ENCODE peak calls at places on chromosomes 13 and 19, in ten cellular contexts. W, M, A, Z, H, O, S, K, N and Y are unnamed samples.

GRCh38 chr13:39616087-39616694 is 13.2 kb upstream of the LHFPL6 start:
- DNase-seq in W (peak), M (no peak), A (peak), Z (peak), H (peak), O (no peak), S (peak), K (peak), N (peak), Y (peak)

GRCh38 chr13:47508518-47509228 is 492.4 kb downstream of the SUCLA2 start:
- DNase-seq in W (no peak), M (no peak), A (no peak), Z (no peak), H (no peak), O (no peak), S (no peak), K (no peak), N (no peak), Y (no peak)

GRCh38 chr19:19482785-19483625 is 32.3 kb downstream of the TSSK6 start:
- DNase-seq in W (no peak), M (no peak), A (no peak), Z (no peak), H (peak), O (no peak), S (no peak), K (no peak), N (no peak), Y (no peak)

GRCh38 chr13:52650731-52651130 is 1.9 kb upstream of the SUGT1 start:
- DNase-seq in W (no peak), M (no peak), A (no peak), Z (no peak), H (no peak), O (no peak), S (peak), K (no peak), N (no peak), Y (no peak)

GRCh38 chr19:10908380-10908960 is 20.0 kb downstream of the YIPF2 start:
- DNase-seq in W (no peak), M (no peak), A (no peak), Z (no peak), H (no peak), O (no peak), S (no peak), K (no peak), N (no peak), Y (no peak)

GRCh38 chr19:4447327-4448146 is 10.1 kb downstream of the UBXN6 start:
- DNase-seq in W (no peak), M (no peak), A (no peak), Z (no peak), H (no peak), O (no peak), S (no peak), K (no peak), N (no peak), Y (no peak)

GRCh38 chr19:2478756-2479555 is 3.0 kb downstream of the GADD45B start:
- DNase-seq in W (peak), M (peak), A (no peak), Z (peak), H (peak), O (no peak), S (peak), K (peak), N (peak), Y (peak)

GRCh38 chr13:49248433-49249002 is 793 bp downstream of the CDADC1 start:
- DNase-seq in W (no peak), M (no peak), A (peak), Z (no peak), H (peak), O (no peak), S (peak), K (no peak), N (peak), Y (no peak)

GRCh38 chr13:46392967-46393366 is 5.9 kb upstream of the RUBCNL start:
- DNase-seq in W (no peak), M (no peak), A (no peak), Z (no peak), H (no peak), O (no peak), S (no peak), K (no peak), N (no peak), Y (no peak)

GRCh38 chr19:49887037-49887652 is 9.5 kb downstream of the IL4I1 start:
- DNase-seq in W (no peak), M (no peak), A (no peak), Z (no peak), H (no peak), O (no peak), S (no peak), K (no peak), N (no peak), Y (no peak)

GRCh38 chr19:28744943-28745342 is 468.0 kb downstream of the UQCRFS1 start:
- DNase-seq in W (no peak), M (no peak), A (no peak), Z (no peak), H (no peak), O (no peak), S (no peak), K (no peak), N (no peak), Y (no peak)

GRCh38 chr13:50650936-50651638 is 192.4 kb downstream of the DLEU7 start:
- DNase-seq in W (no peak), M (no peak), A (no peak), Z (no peak), H (peak), O (no peak), S (peak), K (no peak), N (no peak), Y (no peak)

GRCh38 chr19:42412223-42412622 is 15.0 kb downstream of the LIPE start:
- DNase-seq in W (no peak), M (no peak), A (no peak), Z (peak), H (no peak), O (no peak), S (no peak), K (peak), N (no peak), Y (no peak)

GRCh38 chr13:33274264-33274663 is 11.3 kb downstream of the STARD13 start:
- DNase-seq in W (no peak), M (no peak), A (no peak), Z (no peak), H (no peak), O (no peak), S (no peak), K (no peak), N (no peak), Y (no peak)

GRCh38 chr13:83449666-83450395 is 432.4 kb downstream of the SLITRK1 start:
- DNase-seq in W (no peak), M (no peak), A (peak), Z (no peak), H (peak), O (no peak), S (no peak), K (peak), N (no peak), Y (no peak)

GRCh38 chr19:42048992-42049391 is 21.0 kb downstream of the GRIK5 start:
- DNase-seq in W (no peak), M (no peak), A (no peak), Z (peak), H (no peak), O (no peak), S (no peak), K (no peak), N (no peak), Y (no peak)

GRCh38 chr19:7494416-7495098 is 5.7 kb upstream of the PEX11G start:
- DNase-seq in W (peak), M (no peak), A (no peak), Z (no peak), H (no peak), O (no peak), S (no peak), K (no peak), N (no peak), Y (peak)

GRCh38 chr13:67230243-67230773 is at the start of gene PCDH9:
- DNase-seq in W (peak), M (peak), A (peak), Z (peak), H (peak), O (peak), S (peak), K (peak), N (peak), Y (peak)
- TF ChIP-seq POLR2A in W (peak), M (peak), A (peak), Z (peak), H (peak), O (peak), S (no peak), K (peak), N (peak), Y (peak)

GRCh38 chr13:74450525-74450845 is 316.3 kb upstream of the KLF12 start:
- DNase-seq in W (no peak), M (no peak), A (no peak), Z (no peak), H (no peak), O (no peak), S (no peak), K (no peak), N (no peak), Y (no peak)
- TF ChIP-seq POLR2A in W (no peak), M (no peak), A (no peak), Z (no peak), H (no peak), O (no peak), S (no peak), K (no peak), N (no peak), Y (no peak)

DNA sequence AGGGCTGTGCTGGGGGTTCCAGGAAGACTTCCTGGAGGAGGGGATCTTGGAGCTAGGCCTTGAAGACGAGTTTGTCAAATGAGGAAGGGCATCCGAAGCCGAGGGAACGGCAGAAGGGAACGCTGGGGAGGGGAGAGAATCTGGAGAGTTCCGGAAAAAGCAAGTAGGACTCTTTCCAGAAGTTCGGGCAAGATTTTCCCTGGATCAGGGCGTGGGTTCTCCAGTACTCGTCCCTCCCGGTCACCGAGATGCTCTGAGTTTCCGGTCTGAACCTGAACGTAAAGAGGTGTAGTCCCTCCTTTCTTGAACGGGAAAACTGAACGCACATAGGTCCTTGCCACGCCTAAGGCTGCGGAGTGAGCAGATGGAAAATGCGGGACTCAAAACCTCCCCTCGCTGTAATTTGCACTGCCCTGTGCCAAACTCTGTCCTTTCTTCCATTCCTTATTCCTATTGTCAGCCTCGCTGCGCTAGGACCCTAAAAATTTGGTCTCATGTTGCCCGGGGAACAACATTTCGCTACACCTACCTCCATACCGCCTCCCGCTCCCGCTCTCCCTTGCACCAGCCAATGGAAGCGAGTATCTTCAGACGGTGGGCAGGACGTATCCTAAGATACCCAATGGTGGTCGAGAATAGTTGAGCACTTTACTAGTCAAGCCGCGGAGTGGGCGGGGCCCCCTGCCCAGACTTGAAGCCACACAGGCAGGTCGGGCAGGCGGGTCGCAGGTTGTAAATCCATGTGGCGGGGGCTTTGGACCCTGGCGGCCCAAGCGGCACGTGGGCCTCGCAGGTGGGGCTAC is at the start of gene GTPBP3:
- DNase-seq in W (peak), M (peak), A (peak), Z (peak), H (peak), O (peak), S (peak), K (peak), N (peak), Y (peak)
- TF ChIP-seq POLR2A in W (peak), M (peak), A (peak), Z (peak), H (no peak), O (no peak), S (peak), K (peak), N (no peak), Y (no peak)

DNA sequence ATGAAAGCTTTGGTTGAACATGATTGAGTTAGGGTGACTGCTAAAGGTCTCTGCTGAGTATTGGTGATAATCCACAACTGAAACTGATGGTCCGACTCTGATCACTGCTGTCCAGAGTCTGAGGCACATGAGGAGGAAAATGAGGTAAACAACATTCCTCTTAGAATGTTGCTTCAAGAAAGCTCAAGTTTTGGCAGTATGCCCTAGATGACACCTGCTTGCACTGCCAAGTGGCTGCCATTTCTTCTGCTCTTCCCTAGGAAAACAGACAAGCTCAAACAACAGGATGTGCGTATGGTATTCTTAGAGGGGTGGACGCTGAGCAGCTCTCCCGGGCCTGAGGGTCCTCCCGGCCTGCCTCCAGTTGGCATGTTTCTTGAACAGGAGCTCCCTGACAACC is 15.2 kb upstream of the MTIF3 start:
- DNase-seq in W (no peak), M (no peak), A (no peak), Z (no peak), H (no peak), O (no peak), S (peak), K (no peak), N (no peak), Y (no peak)
- TF ChIP-seq POLR2A in W (no peak), M (no peak), A (no peak), Z (no peak), H (no peak), O (no peak), S (no peak), K (no peak), N (no peak), Y (no peak)

GRCh38 chr13:27919934-27920676 is at the start of gene PDX1:
- DNase-seq in W (no peak), M (no peak), A (peak), Z (no peak), H (no peak), O (no peak), S (no peak), K (no peak), N (no peak), Y (peak)

GRCh38 chr13:27918918-27919255 is 913 bp upstream of the PDX1 start:
- DNase-seq in W (no peak), M (no peak), A (no peak), Z (no peak), H (no peak), O (no peak), S (no peak), K (no peak), N (no peak), Y (no peak)

GRCh38 chr13:27917121-27917947 is 2.5 kb upstream of the PDX1 start:
- DNase-seq in W (no peak), M (no peak), A (no peak), Z (no peak), H (no peak), O (no peak), S (no peak), K (no peak), N (no peak), Y (no peak)

GRCh38 chr13:27919299-27919933 is 384 bp upstream of the PDX1 start:
- DNase-seq in W (no peak), M (no peak), A (no peak), Z (peak), H (no peak), O (no peak), S (no peak), K (no peak), N (no peak), Y (no peak)

GRCh38 chr13:27918041-27918917 is 1.5 kb upstream of the PDX1 start:
- DNase-seq in W (no peak), M (no peak), A (no peak), Z (no peak), H (no peak), O (no peak), S (no peak), K (no peak), N (no peak), Y (no peak)
- TF ChIP-seq POLR2A in W (no peak), M (no peak), A (no peak), Z (no peak), H (no peak), O (no peak), S (no peak), K (no peak), N (no peak), Y (no peak)

GRCh38 chr19:39704181-39705044 is at the start of gene LGALS14:
- DNase-seq in W (no peak), M (no peak), A (no peak), Z (no peak), H (no peak), O (no peak), S (no peak), K (no peak), N (no peak), Y (no peak)
- TF ChIP-seq POLR2A in W (no peak), M (no peak), A (no peak), Z (no peak), H (no peak), O (no peak), S (no peak), K (no peak), N (no peak), Y (no peak)

DNA sequence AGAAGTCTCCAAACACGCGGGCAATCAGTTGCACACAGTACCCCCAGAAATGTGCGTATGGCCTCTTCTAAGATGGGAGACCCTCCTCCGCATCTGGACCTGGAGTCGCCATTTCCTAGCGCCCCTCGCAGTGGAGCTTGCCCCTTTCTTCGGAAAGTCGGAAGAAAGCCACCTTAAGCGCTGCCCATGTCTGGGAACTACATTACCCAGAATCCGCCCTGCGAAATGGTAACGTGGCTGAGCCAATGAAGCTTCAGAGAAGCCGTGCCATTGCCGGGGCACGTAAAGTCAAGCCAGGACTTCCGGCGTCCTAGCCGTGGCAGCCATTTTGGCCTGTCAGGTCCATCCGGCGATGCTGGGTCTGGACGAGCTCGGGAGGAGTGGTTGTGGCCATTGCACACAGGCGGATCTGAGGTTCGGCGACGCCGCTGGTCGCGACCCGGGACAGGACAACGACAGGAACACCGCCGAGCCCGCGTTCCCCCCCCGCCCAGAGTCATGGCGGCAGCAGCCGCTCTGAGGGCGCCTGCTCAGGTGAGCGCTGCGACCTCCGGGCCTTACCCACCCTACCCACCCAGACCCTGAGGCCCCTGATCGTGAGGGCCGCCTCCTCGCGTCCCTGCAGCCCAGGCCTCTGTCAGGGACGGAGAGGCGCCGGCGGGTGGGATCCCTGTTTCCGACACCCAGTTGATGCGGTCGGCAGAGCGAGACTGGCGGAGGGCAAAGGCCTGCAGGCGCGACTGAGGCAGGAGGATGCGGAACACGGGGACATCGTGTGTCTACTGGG is at the start of gene ZNF586:
- DNase-seq in W (peak), M (peak), A (peak), Z (peak), H (peak), O (peak), S (peak), K (peak), N (peak), Y (peak)
- TF ChIP-seq POLR2A in W (peak), M (peak), A (peak), Z (peak), H (peak), O (no peak), S (peak), K (peak), N (no peak), Y (no peak)

GRCh38 chr19:43901395-43902390 is 33.4 kb downstream of the ZNF45 start:
- DNase-seq in W (peak), M (peak), A (peak), Z (peak), H (peak), O (peak), S (peak), K (peak), N (peak), Y (peak)
- TF ChIP-seq POLR2A in W (no peak), M (no peak), A (no peak), Z (no peak), H (no peak), O (no peak), S (no peak), K (peak), N (no peak), Y (no peak)

GRCh38 chr13:42047561-42048322 is 706 bp upstream of the DGKH start:
- DNase-seq in W (peak), M (no peak), A (peak), Z (peak), H (peak), O (no peak), S (peak), K (peak), N (peak), Y (peak)

GRCh38 chr13:42048323-42048624 is 174 bp upstream of the DGKH start:
- DNase-seq in W (no peak), M (no peak), A (no peak), Z (no peak), H (no peak), O (no peak), S (no peak), K (no peak), N (no peak), Y (no peak)

GRCh38 chr13:42046448-42046847 is 2.0 kb upstream of the DGKH start:
- DNase-seq in W (no peak), M (no peak), A (no peak), Z (no peak), H (no peak), O (no peak), S (no peak), K (no peak), N (no peak), Y (no peak)

GRCh38 chr13:42049454-42049780 is 969 bp downstream of the DGKH start:
- DNase-seq in W (no peak), M (no peak), A (no peak), Z (no peak), H (no peak), O (no peak), S (no peak), K (no peak), N (no peak), Y (no peak)

GRCh38 chr13:42048625-42049453 is at the start of gene DGKH:
- DNase-seq in W (peak), M (peak), A (peak), Z (peak), H (peak), O (no peak), S (peak), K (peak), N (peak), Y (peak)
- TF ChIP-seq POLR2A in W (no peak), M (peak), A (peak), Z (peak), H (peak), O (peak), S (peak), K (peak), N (peak), Y (no peak)

GRCh38 chr19:55482967-55483671 is 1.9 kb upstream of the NAT14 start:
- DNase-seq in W (no peak), M (no peak), A (no peak), Z (no peak), H (no peak), O (no peak), S (no peak), K (no peak), N (no peak), Y (no peak)
- TF ChIP-seq POLR2A in W (no peak), M (no peak), A (no peak), Z (no peak), H (no peak), O (no peak), S (no peak), K (no peak), N (no peak), Y (no peak)